ENCODE peak calls at places on chromosomes 11 and 22, in nine cellular contexts. W is activated naive CD8-positive, alpha-beta T cell treated with anti-CD3 and anti-CD28 coated beads, Interleukin-2, amount 50 U/mL, for 24 hours; J is thoracic aorta; N is AG09309; F is D721Med; X is activated CD4-positive, alpha-beta T cell treated with anti-CD3 and anti-CD28 coated beads, Interleukin-2, amount 50 U/mL, for 1 hour; V is stimulated activated CD4-positive, alpha-beta T cell treated with anti-CD3 and anti-CD28 coated beads, Interleukin-4, amount 100 ng/mL, for 48 hours; M is epithelial cell of esophagus; Y is naive B cell. G is an unnamed sample.

GRCh38 chr11:36452231-36452630 is 57.8 kb downstream of the TRAF6 start:
- DNase-seq in W (peak; percentile 32), J (no peak), N (peak; percentile 32), F (no peak), X (no peak), V (no peak), M (no peak), Y (no peak), G (no peak)

GRCh38 chr11:73140213-73141030 is 1.7 kb downstream of the FCHSD2 start:
- DNase-seq in W (peak; percentile 22), J (no peak), N (no peak), F (no peak), X (no peak), V (no peak), M (peak; percentile 33), Y (no peak), G (no peak)

GRCh38 chr11:123797065-123797940 is 8.8 kb downstream of the OR6M1 start:
- DNase-seq in W (no peak), J (no peak), N (no peak), F (no peak), X (no peak), V (no peak), M (no peak), Y (no peak), G (no peak)

GRCh38 chr22:49673048-49673447 is 154.6 kb downstream of the BRD1 start:
- DNase-seq in W (no peak), J (no peak), N (no peak), F (no peak), X (no peak), V (no peak), M (no peak), Y (no peak), G (no peak)

GRCh38 chr11:44747339-44747738 is 20.6 kb downstream of the TSPAN18 start:
- DNase-seq in W (no peak), J (no peak), N (peak; percentile 68), F (no peak), X (no peak), V (no peak), M (no peak), Y (no peak), G (no peak)

GRCh38 chr11:124812876-124813275 is 12.7 kb upstream of the MSANTD2 start:
- DNase-seq in W (no peak), J (no peak), N (no peak), F (no peak), X (no peak), V (no peak), M (no peak), Y (no peak), G (no peak)

GRCh38 chr22:46636221-46637002 is 16.2 kb downstream of the GRAMD4 start:
- DNase-seq in W (no peak), J (no peak), N (no peak), F (no peak), X (no peak), V (no peak), M (no peak), Y (no peak), G (no peak)

GRCh38 chr11:45913514-45913913 is 4.2 kb downstream of the PEX16 start:
- DNase-seq in W (no peak), J (no peak), N (no peak), F (no peak), X (no peak), V (no peak), M (no peak), Y (no peak), G (no peak)

GRCh38 chr11:3859373-3859881 is 4.0 kb downstream of the STIM1 start:
- DNase-seq in W (peak; percentile 51), J (no peak), N (no peak), F (no peak), X (no peak), V (no peak), M (no peak), Y (no peak), G (no peak)

GRCh38 chr11:103091441-103091809 is 535 bp downstream of the DCUN1D5 start:
- DNase-seq in W (peak; percentile 61), J (no peak), N (no peak), F (no peak), X (peak; percentile 33), V (peak; percentile 32), M (peak; percentile 56), Y (peak; percentile 27), G (no peak)

GRCh38 chr11:2351701-2352100 is 25.4 kb upstream of the CD81 start:
- DNase-seq in W (no peak), J (no peak), N (no peak), F (no peak), X (no peak), V (no peak), M (no peak), Y (no peak), G (no peak)

GRCh38 chr11:69551963-69552362 is 70.5 kb downstream of the LINC01488 start:
- DNase-seq in W (no peak), J (no peak), N (no peak), F (no peak), X (no peak), V (no peak), M (peak; percentile 68), Y (no peak), G (no peak)